ENCODE peak calls at places on chromosomes 2 and 18, in ten cellular contexts. One of them, this sample, is unnamed.

GRCh38 chr2:113012436-113013335 is 7.4 kb downstream of the IL36A start:
- DNase-seq in ovary: no peak
- DNase-seq in endothelial cell of umbilical vein: no peak
- DNase-seq in HepG2: no peak
- DNase-seq in IMR-90: peak; percentile 36
- DNase-seq in Peyer's patch: no peak
- DNase-seq in adrenal gland: no peak
- DNase-seq in spleen: no peak
- DNase-seq in tibial nerve: no peak
- DNase-seq in right lobe of liver: no peak
- DNase-seq in this sample: no peak

GRCh38 chr2:233990261-233990798 is 60.2 kb upstream of the SPP2 start:
- DNase-seq in ovary: no peak
- DNase-seq in endothelial cell of umbilical vein: no peak
- DNase-seq in HepG2: no peak
- DNase-seq in IMR-90: no peak
- DNase-seq in Peyer's patch: no peak
- DNase-seq in adrenal gland: no peak
- DNase-seq in spleen: no peak
- DNase-seq in tibial nerve: no peak
- DNase-seq in right lobe of liver: no peak
- DNase-seq in this sample: no peak

GRCh38 chr2:176291335-176291734 is 22.1 kb downstream of the MTX2 start:
- DNase-seq in ovary: no peak
- DNase-seq in endothelial cell of umbilical vein: no peak
- DNase-seq in HepG2: no peak
- DNase-seq in IMR-90: no peak
- DNase-seq in Peyer's patch: no peak
- DNase-seq in adrenal gland: no peak
- DNase-seq in spleen: no peak
- DNase-seq in tibial nerve: no peak
- DNase-seq in right lobe of liver: no peak
- DNase-seq in this sample: no peak

GRCh38 chr2:97970300-97971060 is 25.3 kb downstream of the TMEM131 start:
- DNase-seq in ovary: no peak
- DNase-seq in endothelial cell of umbilical vein: no peak
- DNase-seq in HepG2: peak; percentile 67
- DNase-seq in IMR-90: no peak
- DNase-seq in Peyer's patch: no peak
- DNase-seq in adrenal gland: no peak
- DNase-seq in spleen: no peak
- DNase-seq in tibial nerve: no peak
- DNase-seq in right lobe of liver: no peak
- DNase-seq in this sample: no peak

GRCh38 chr18:72799106-72799505 is 68.7 kb downstream of the NETO1 start:
- DNase-seq in ovary: no peak
- DNase-seq in endothelial cell of umbilical vein: no peak
- DNase-seq in HepG2: no peak
- DNase-seq in IMR-90: no peak
- DNase-seq in Peyer's patch: no peak
- DNase-seq in adrenal gland: no peak
- DNase-seq in spleen: no peak
- DNase-seq in tibial nerve: no peak
- DNase-seq in right lobe of liver: no peak
- DNase-seq in this sample: no peak

GRCh38 chr18:32576296-32576916 is 105.7 kb upstream of the GAREM1 start:
- DNase-seq in ovary: no peak
- DNase-seq in endothelial cell of umbilical vein: peak; percentile 25
- DNase-seq in HepG2: peak; percentile 29
- DNase-seq in IMR-90: peak; percentile 5
- DNase-seq in Peyer's patch: no peak
- DNase-seq in adrenal gland: no peak
- DNase-seq in spleen: no peak
- DNase-seq in tibial nerve: no peak
- DNase-seq in right lobe of liver: no peak
- DNase-seq in this sample: no peak

GRCh38 chr2:169734172-169734847 is 678 bp downstream of the KLHL23 start:
- DNase-seq in ovary: peak; percentile 69
- DNase-seq in endothelial cell of umbilical vein: peak; percentile 36
- DNase-seq in HepG2: no peak
- DNase-seq in IMR-90: no peak
- DNase-seq in Peyer's patch: peak; percentile 61
- DNase-seq in adrenal gland: no peak
- DNase-seq in spleen: no peak
- DNase-seq in tibial nerve: no peak
- DNase-seq in right lobe of liver: peak; percentile 64
- DNase-seq in this sample: peak; percentile 20

GRCh38 chr2:61750624-61751023 is 103.2 kb downstream of the FAM161A start:
- DNase-seq in ovary: no peak
- DNase-seq in endothelial cell of umbilical vein: no peak
- DNase-seq in HepG2: no peak
- DNase-seq in IMR-90: peak; percentile 78
- DNase-seq in Peyer's patch: no peak
- DNase-seq in adrenal gland: peak; percentile 63
- DNase-seq in spleen: no peak
- DNase-seq in tibial nerve: no peak
- DNase-seq in right lobe of liver: no peak
- DNase-seq in this sample: no peak

GRCh38 chr2:20612835-20613341 is 38.0 kb downstream of the HS1BP3 start:
- DNase-seq in ovary: peak; percentile 11
- DNase-seq in endothelial cell of umbilical vein: peak; percentile 69
- DNase-seq in HepG2: no peak
- DNase-seq in IMR-90: no peak
- DNase-seq in Peyer's patch: no peak
- DNase-seq in adrenal gland: no peak
- DNase-seq in spleen: peak; percentile 4
- DNase-seq in tibial nerve: no peak
- DNase-seq in right lobe of liver: no peak
- DNase-seq in this sample: no peak
- H3K4me1 ChIP-seq in ovary: peaks cover 39% of the 10 kb centered on the region
- H3K4me1 ChIP-seq in endothelial cell of umbilical vein: peaks cover 44% of the 10 kb centered on the region
- H3K4me1 ChIP-seq in HepG2: peaks cover 95% of the 10 kb centered on the region
- H3K4me1 ChIP-seq in IMR-90: peaks cover 25% of the 10 kb centered on the region
- H3K4me1 ChIP-seq in Peyer's patch: no peaks in the 10 kb centered on the region
- H3K4me1 ChIP-seq in adrenal gland: peaks cover 55% of the 10 kb centered on the region
- H3K4me1 ChIP-seq in spleen: peaks cover 48% of the 10 kb centered on the region
- H3K4me1 ChIP-seq in tibial nerve: peaks cover 53% of the 10 kb centered on the region
- H3K4me1 ChIP-seq in right lobe of liver: peaks cover 14% of the 10 kb centered on the region
- H3K4me1 ChIP-seq in this sample: peaks cover 26% of the 10 kb centered on the region

GRCh38 chr2:144834954-144835633 is 315.2 kb upstream of the ZEB2 start:
- DNase-seq in ovary: peak; percentile 61
- DNase-seq in endothelial cell of umbilical vein: peak; percentile 40
- DNase-seq in HepG2: no peak
- DNase-seq in IMR-90: peak; percentile 88
- DNase-seq in Peyer's patch: no peak
- DNase-seq in adrenal gland: no peak
- DNase-seq in spleen: no peak
- DNase-seq in tibial nerve: peak; percentile 41
- DNase-seq in right lobe of liver: no peak
- DNase-seq in this sample: peak; percentile 19
- TF ChIP-seq CTCF in ovary: no peak
- TF ChIP-seq CTCF in endothelial cell of umbilical vein: no peak
- TF ChIP-seq CTCF in HepG2: no peak
- TF ChIP-seq CTCF in IMR-90: no peak
- TF ChIP-seq CTCF in Peyer's patch: no peak
- TF ChIP-seq CTCF in adrenal gland: no peak
- TF ChIP-seq CTCF in spleen: no peak
- TF ChIP-seq CTCF in tibial nerve: no peak
- TF ChIP-seq CTCF in right lobe of liver: no peak
- TF ChIP-seq CTCF in this sample: no peak

DNA sequence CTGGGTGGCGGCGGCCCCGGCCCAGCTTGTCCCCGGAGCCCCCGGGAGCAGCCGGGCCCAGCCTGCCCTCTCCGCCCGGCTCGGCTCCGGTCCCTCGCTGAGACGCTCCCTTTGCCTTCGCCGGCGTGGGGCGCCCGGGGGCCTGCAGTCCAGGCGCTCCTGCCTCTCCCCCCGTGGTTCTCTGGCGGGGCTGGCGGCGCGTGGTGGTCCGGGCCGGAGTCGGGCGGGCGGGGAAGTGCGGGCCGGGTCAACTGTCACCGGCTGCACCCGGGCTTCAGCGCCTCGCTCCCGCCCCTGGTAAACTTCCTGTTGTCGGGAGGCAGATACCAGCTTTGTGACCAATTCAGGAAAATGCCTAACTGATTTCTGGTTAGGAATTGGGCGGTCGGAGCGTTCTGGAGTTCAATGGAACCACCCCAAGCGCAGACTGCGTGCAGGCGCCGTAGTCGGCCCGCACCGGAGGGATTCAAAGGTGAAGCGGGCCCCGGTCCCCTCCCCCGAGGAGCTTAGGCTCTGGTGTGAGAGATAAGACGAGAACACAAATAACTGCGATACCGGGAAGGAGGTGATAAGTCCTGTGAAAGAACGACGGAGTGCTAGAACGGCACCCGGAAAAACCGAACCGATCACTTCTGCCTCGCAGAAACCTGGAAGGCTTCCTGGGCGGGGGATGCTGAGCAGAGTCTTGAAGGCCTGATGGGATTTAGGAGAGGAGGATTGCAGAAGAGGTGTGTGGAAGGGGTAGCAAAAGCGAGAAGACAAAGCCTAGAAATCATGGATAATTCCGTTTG is 884 bp downstream of the CAB39 start:
- DNase-seq in ovary: peak; percentile 60
- DNase-seq in endothelial cell of umbilical vein: peak; percentile 11
- DNase-seq in HepG2: peak; percentile 46
- DNase-seq in IMR-90: no peak
- DNase-seq in Peyer's patch: peak; percentile 77
- DNase-seq in adrenal gland: peak; percentile 44
- DNase-seq in spleen: peak; percentile 92
- DNase-seq in tibial nerve: no peak
- DNase-seq in right lobe of liver: peak; percentile 68
- DNase-seq in this sample: peak; percentile 24
- TF ChIP-seq POLR2A in ovary: no peak
- TF ChIP-seq POLR2A in endothelial cell of umbilical vein: no peak
- TF ChIP-seq POLR2A in HepG2: no peak
- TF ChIP-seq POLR2A in IMR-90: no peak
- TF ChIP-seq POLR2A in Peyer's patch: peak; percentile 52
- TF ChIP-seq POLR2A in adrenal gland: no peak
- TF ChIP-seq POLR2A in spleen: no peak
- TF ChIP-seq POLR2A in tibial nerve: no peak
- TF ChIP-seq POLR2A in right lobe of liver: peak; percentile 17
- TF ChIP-seq POLR2A in this sample: no peak

GRCh38 chr2:186879312-186879711 is 30.3 kb upstream of the ZSWIM2 start:
- DNase-seq in ovary: no peak
- DNase-seq in endothelial cell of umbilical vein: no peak
- DNase-seq in HepG2: no peak
- DNase-seq in IMR-90: no peak
- DNase-seq in Peyer's patch: no peak
- DNase-seq in adrenal gland: no peak
- DNase-seq in spleen: no peak
- DNase-seq in tibial nerve: no peak
- DNase-seq in right lobe of liver: no peak
- DNase-seq in this sample: no peak
- H3K4me1 ChIP-seq in ovary: no peaks in the 10 kb centered on the region
- H3K4me1 ChIP-seq in endothelial cell of umbilical vein: peaks cover 22% of the 10 kb centered on the region
- H3K4me1 ChIP-seq in HepG2: no peaks in the 10 kb centered on the region
- H3K4me1 ChIP-seq in IMR-90: no peaks in the 10 kb centered on the region
- H3K4me1 ChIP-seq in Peyer's patch: no peaks in the 10 kb centered on the region
- H3K4me1 ChIP-seq in adrenal gland: no peaks in the 10 kb centered on the region
- H3K4me1 ChIP-seq in spleen: no peaks in the 10 kb centered on the region
- H3K4me1 ChIP-seq in tibial nerve: no peaks in the 10 kb centered on the region
- H3K4me1 ChIP-seq in right lobe of liver: no peaks in the 10 kb centered on the region
- H3K4me1 ChIP-seq in this sample: no peaks in the 10 kb centered on the region

GRCh38 chr2:136081582-136082210 is 36.3 kb downstream of the CXCR4 start:
- DNase-seq in ovary: no peak
- DNase-seq in endothelial cell of umbilical vein: no peak
- DNase-seq in HepG2: no peak
- DNase-seq in IMR-90: no peak
- DNase-seq in Peyer's patch: no peak
- DNase-seq in adrenal gland: no peak
- DNase-seq in spleen: no peak
- DNase-seq in tibial nerve: no peak
- DNase-seq in right lobe of liver: no peak
- DNase-seq in this sample: no peak
- TF ChIP-seq CTCF in ovary: no peak
- TF ChIP-seq CTCF in endothelial cell of umbilical vein: no peak
- TF ChIP-seq CTCF in HepG2: no peak
- TF ChIP-seq CTCF in IMR-90: no peak
- TF ChIP-seq CTCF in Peyer's patch: no peak
- TF ChIP-seq CTCF in adrenal gland: no peak
- TF ChIP-seq CTCF in spleen: no peak
- TF ChIP-seq CTCF in tibial nerve: no peak
- TF ChIP-seq CTCF in right lobe of liver: no peak
- TF ChIP-seq CTCF in this sample: no peak

DNA sequence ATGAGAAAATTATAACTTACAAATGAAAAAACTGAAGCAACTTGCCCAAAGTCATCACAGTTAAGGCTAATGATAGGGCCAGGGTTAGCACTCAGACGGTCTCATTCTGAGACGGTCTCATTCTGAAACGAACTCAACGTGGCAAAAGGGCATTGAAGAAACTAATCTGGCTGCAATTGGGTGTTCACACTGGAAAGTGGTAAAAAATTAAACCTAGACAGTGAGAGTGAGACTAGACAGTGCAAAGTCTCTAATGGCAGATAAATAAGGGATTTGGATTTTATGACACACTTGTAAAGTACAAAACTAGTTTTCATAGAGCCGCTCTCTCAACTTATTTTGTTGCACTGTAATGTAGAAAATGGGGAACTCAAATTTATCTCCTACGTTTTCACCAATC is 9.2 kb downstream of the LRPPRC start:
- DNase-seq in ovary: no peak
- DNase-seq in endothelial cell of umbilical vein: no peak
- DNase-seq in HepG2: no peak
- DNase-seq in IMR-90: no peak
- DNase-seq in Peyer's patch: no peak
- DNase-seq in adrenal gland: no peak
- DNase-seq in spleen: no peak
- DNase-seq in tibial nerve: no peak
- DNase-seq in right lobe of liver: no peak
- DNase-seq in this sample: no peak
- TF ChIP-seq POLR2A in ovary: no peak
- TF ChIP-seq POLR2A in endothelial cell of umbilical vein: no peak
- TF ChIP-seq POLR2A in HepG2: no peak
- TF ChIP-seq POLR2A in IMR-90: no peak
- TF ChIP-seq POLR2A in Peyer's patch: no peak
- TF ChIP-seq POLR2A in adrenal gland: no peak
- TF ChIP-seq POLR2A in spleen: no peak
- TF ChIP-seq POLR2A in tibial nerve: no peak
- TF ChIP-seq POLR2A in right lobe of liver: no peak
- TF ChIP-seq POLR2A in this sample: no peak

GRCh38 chr18:20971886-20972267 is 139.7 kb downstream of the ROCK1 start:
- DNase-seq in ovary: no peak
- DNase-seq in endothelial cell of umbilical vein: peak; percentile 42
- DNase-seq in HepG2: peak; percentile 23
- DNase-seq in IMR-90: peak; percentile 19
- DNase-seq in Peyer's patch: no peak
- DNase-seq in adrenal gland: no peak
- DNase-seq in spleen: no peak
- DNase-seq in tibial nerve: peak; percentile 11
- DNase-seq in right lobe of liver: no peak
- DNase-seq in this sample: no peak
- H3K4me1 ChIP-seq in ovary: no peaks in the 10 kb centered on the region
- H3K4me1 ChIP-seq in endothelial cell of umbilical vein: no peaks in the 10 kb centered on the region
- H3K4me1 ChIP-seq in HepG2: no peaks in the 10 kb centered on the region
- H3K4me1 ChIP-seq in IMR-90: no peaks in the 10 kb centered on the region
- H3K4me1 ChIP-seq in Peyer's patch: no peaks in the 10 kb centered on the region
- H3K4me1 ChIP-seq in adrenal gland: no peaks in the 10 kb centered on the region
- H3K4me1 ChIP-seq in spleen: no peaks in the 10 kb centered on the region
- H3K4me1 ChIP-seq in tibial nerve: no peaks in the 10 kb centered on the region
- H3K4me1 ChIP-seq in right lobe of liver: no peaks in the 10 kb centered on the region
- H3K4me1 ChIP-seq in this sample: no peaks in the 10 kb centered on the region

GRCh38 chr18:31197676-31198075 is 35.0 kb upstream of the DSC1 start:
- DNase-seq in ovary: no peak
- DNase-seq in endothelial cell of umbilical vein: no peak
- DNase-seq in HepG2: no peak
- DNase-seq in IMR-90: no peak
- DNase-seq in Peyer's patch: no peak
- DNase-seq in adrenal gland: no peak
- DNase-seq in spleen: no peak
- DNase-seq in tibial nerve: no peak
- DNase-seq in right lobe of liver: no peak
- DNase-seq in this sample: no peak
- TF ChIP-seq CTCF in ovary: no peak
- TF ChIP-seq CTCF in endothelial cell of umbilical vein: no peak
- TF ChIP-seq CTCF in HepG2: no peak
- TF ChIP-seq CTCF in IMR-90: no peak
- TF ChIP-seq CTCF in Peyer's patch: no peak
- TF ChIP-seq CTCF in adrenal gland: no peak
- TF ChIP-seq CTCF in spleen: no peak
- TF ChIP-seq CTCF in tibial nerve: no peak
- TF ChIP-seq CTCF in right lobe of liver: no peak
- TF ChIP-seq CTCF in this sample: no peak

This sample was measured in uterus.